ENCODE peak calls at places on chromosomes 5 and 9, in five cellular contexts. B is GM23338, J is fibroblast of mammary gland, T is heart left ventricle, U is heart right ventricle. R is an unnamed sample.

GRCh38 chr5:154384480-154385235 is 61.1 kb upstream of the SAP30L start:
- DNase-seq in T (no peak), B (no peak), U (no peak), J (no peak), R (no peak)

GRCh38 chr5:75052461-75053285 is at the start of gene GCNT4:
- DNase-seq in J (peak), B (peak), U (peak), T (peak), R (peak)

GRCh38 chr5:11130111-11130510 is 369.1 kb upstream of the DAP start:
- DNase-seq in B (no peak), U (no peak), J (no peak), T (no peak), R (no peak)

GRCh38 chr5:151825445-151825844 is 53.7 kb downstream of the G3BP1 start:
- DNase-seq in U (no peak), J (peak), T (no peak), B (peak), R (peak)

GRCh38 chr9:26725573-26725972 is 167.0 kb downstream of the CAAP1 start:
- DNase-seq in B (no peak), T (no peak), J (peak), U (no peak), R (no peak)

GRCh38 chr9:79193001-79193400 is 378.8 kb upstream of the TLE4 start:
- DNase-seq in J (peak), T (no peak), U (no peak), B (no peak), R (no peak)

GRCh38 chr5:41790038-41790776 is 80.0 kb downstream of the OXCT1 start:
- DNase-seq in U (no peak), B (no peak), J (peak), T (no peak), R (no peak)

GRCh38 chr5:181181650-181182565 is 23.1 kb downstream of the TRIM7 start:
- DNase-seq in J (peak), B (peak), U (peak), T (peak), R (no peak)

GRCh38 chr5:34716986-34717385 is 60.9 kb downstream of the RAI14 start:
- DNase-seq in B (no peak), T (no peak), J (peak), U (no peak), R (no peak)

GRCh38 chr5:132238901-132239500 is 11.3 kb upstream of the P4HA2 start:
- DNase-seq in T (no peak), J (no peak), U (no peak), B (no peak), R (no peak)

GRCh38 chr9:88574993-88575392 is 40.0 kb downstream of the NXNL2 start:
- DNase-seq in T (no peak), J (peak), B (no peak), U (no peak), R (no peak)

GRCh38 chr5:2867373-2867933 is 116.0 kb upstream of the IRX2 start:
- DNase-seq in U (no peak), J (no peak), B (no peak), T (no peak), R (no peak)

GRCh38 chr9:89319015-89319905 is 960 bp downstream of the SECISBP2 start:
- DNase-seq in J (no peak), U (no peak), T (no peak), B (no peak), R (no peak)

GRCh38 chr5:76441101-76441500 is 38.0 kb downstream of the IQGAP2 start:
- DNase-seq in U (no peak), T (no peak), J (no peak), B (no peak), R (no peak)

GRCh38 chr5:135851186-135851906 is 16.9 kb downstream of the SLC25A48 start:
- DNase-seq in B (no peak), U (no peak), T (no peak), J (no peak), R (no peak)

GRCh38 chr5:100691545-100691944 is 156.4 kb downstream of the FAM174A start:
- DNase-seq in J (no peak), B (no peak), T (no peak), U (no peak), R (no peak)

GRCh38 chr9:36093384-36093783 is 43.1 kb upstream of the GLIPR2 start:
- DNase-seq in J (no peak), U (no peak), T (no peak), B (no peak), R (no peak)

GRCh38 chr9:36088020-36088419 is 48.5 kb upstream of the GLIPR2 start:
- DNase-seq in J (no peak), U (no peak), T (no peak), B (no peak), R (no peak)

GRCh38 chr9:36092509-36093215 is 43.9 kb upstream of the GLIPR2 start:
- DNase-seq in U (no peak), T (no peak), J (no peak), B (peak), R (no peak)

GRCh38 chr9:36092014-36092413 is 44.5 kb upstream of the GLIPR2 start:
- DNase-seq in J (no peak), U (no peak), B (no peak), T (no peak), R (no peak)

DNA sequence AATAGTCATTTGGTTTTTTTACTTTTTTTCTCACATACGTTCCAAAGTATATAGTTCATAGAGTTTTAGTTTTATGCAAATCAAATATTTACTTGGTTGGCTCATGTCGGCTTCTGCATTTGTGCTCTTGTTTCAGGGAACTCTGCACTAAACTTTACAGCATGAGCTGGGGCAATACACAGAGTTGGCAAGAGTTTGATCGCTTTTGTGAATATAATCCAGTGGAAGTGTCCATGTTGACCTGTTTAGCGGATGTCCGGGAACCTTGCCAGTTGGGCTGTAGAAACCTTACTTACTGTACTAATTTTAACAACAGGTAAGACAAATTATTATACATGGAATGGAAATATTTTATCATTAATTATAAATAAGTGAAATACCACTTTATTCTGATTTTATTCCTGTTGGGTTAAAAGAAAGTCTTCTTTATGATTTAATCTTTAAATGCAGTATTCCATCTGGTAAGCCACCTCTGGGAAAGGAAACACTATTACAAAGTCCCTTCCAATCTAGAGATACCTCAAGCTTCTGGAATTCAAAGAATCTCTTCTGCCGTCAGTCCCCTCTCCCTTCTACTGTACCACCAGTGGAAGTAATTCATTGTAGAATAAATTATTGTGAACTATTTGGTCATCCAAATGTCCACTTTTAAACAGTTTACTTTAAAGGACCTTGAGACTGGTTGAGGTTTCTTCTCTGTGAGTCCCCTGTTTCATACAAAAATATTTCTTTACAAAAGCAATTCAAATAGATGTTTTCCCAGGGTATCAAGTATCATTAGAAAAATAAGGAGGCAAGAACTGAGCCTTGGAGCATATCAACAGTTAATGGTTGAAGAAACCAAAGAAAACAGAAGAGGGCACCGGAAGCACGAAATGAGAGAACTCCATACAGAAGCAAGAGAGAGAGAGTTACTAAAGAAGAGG is 45.2 kb upstream of the GLIPR2 start:
- DNase-seq in J (peak), B (peak), T (no peak), U (no peak), R (no peak)
- TF ChIP-seq CTCF in J (peak), B (no peak), T (no peak), U (no peak), R (no peak)

DNA sequence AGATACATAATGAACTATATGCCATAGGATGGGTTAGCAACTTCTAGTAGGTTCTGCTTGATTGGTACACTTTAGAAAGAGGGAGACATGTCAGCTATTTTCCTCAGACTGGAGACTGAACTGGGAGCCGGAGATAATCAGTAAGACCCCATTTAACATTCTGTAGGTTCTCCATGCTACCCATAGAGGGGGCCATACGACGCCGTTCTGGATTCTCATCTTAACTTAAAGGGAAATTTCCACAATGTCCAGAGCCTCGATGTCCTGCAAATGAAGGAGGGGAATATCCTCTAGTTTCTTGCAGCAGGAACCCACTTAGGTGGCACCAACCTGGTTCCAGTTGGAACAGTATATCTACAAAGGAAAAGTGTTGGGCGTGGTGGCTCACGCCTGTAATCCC is 22.3 kb upstream of the NPM1 start:
- DNase-seq in T (no peak), J (peak), B (peak), U (no peak), R (no peak)
- TF ChIP-seq CTCF in T (peak), J (peak), B (peak), U (peak), R (no peak)

DNA sequence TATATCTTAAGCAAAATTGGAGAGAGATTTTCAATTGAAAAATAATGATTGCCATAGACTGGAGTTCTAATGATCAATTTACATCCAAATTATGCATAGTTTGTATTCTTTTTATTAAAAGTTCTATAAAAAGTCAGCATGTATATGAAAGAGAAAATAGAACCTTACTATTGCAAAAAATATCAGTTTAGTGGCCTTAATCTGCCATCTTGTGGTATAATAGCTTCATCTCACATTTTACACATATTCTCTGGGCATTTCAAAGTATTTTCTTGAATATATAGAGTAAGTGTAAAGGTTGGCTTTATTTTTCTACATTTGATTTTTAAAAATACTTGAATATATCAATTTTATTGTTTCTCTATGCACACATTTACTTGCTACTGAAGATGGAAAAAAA is 1858.6 kb upstream of the CDH9 start:
- DNase-seq in U (no peak), T (no peak), J (no peak), B (peak), R (no peak)
- TF ChIP-seq CTCF in U (no peak), T (no peak), J (no peak), B (peak), R (no peak)

DNA sequence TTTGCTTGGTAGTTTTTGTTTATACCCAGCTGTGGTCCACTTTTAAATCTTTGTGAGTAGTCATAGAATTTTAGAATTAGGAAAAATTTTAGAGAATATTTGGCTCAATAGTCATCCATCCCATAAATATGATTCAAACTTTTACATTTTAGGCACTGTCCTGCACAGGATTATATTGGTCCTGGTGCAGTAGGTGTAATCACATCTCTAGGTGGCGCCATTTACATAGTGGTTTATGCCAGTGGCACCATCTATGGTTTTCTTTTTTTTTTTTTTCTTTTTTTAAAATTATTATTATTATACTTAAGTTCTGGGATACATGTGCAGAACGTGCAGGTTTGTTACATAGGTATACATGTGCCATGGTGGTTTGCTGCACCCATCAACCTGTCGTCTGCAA is 260.7 kb upstream of the KCNN2 start:
- DNase-seq in U (no peak), J (peak), T (no peak), B (peak), R (no peak)
- TF ChIP-seq CTCF in U (peak), J (peak), T (peak), B (peak), R (peak)

R was measured in upper lobe of left lung.